ENCODE peak calls at places on chromosomes 7 and 10, in four cellular contexts. O, K, V and N are unnamed samples.

GRCh38 chr10:20870839-20871238 is 26.3 kb downstream of the NEBL start:
- DNase-seq in O (no peak), K (no peak), V (no peak), N (no peak)

GRCh38 chr10:57955076-57955475 is 312.6 kb downstream of the IPMK start:
- DNase-seq in O (no peak), K (no peak), V (peak; percentile 43), N (no peak)

GRCh38 chr7:1487466-1487865 is 16.7 kb downstream of the INTS1 start:
- DNase-seq in O (no peak), K (no peak), V (no peak), N (no peak)

GRCh38 chr7:142808802-142809583 is 38.2 kb downstream of the PRSS2 start:
- DNase-seq in O (no peak), K (no peak), V (no peak), N (no peak)

GRCh38 chr7:54811016-54811924 is 52.3 kb upstream of the SEC61G start:
- DNase-seq in O (no peak), K (no peak), V (peak; percentile 66), N (no peak)

GRCh38 chr10:126749030-126749655 is 78.7 kb upstream of the C10orf90 start:
- DNase-seq in O (peak; percentile 88), K (peak; percentile 82), V (peak; percentile 78), N (peak; percentile 85)

GRCh38 chr10:62562101-62562500 is 187.9 kb downstream of the ZNF365 start:
- DNase-seq in O (no peak), K (no peak), V (no peak), N (no peak)

GRCh38 chr7:70571403-70571911 is 560.5 kb upstream of the GALNT17 start:
- DNase-seq in O (no peak), K (no peak), V (no peak), N (no peak)

GRCh38 chr10:89392974-89393373 is 551 bp downstream of the IFIT1 start:
- DNase-seq in O (no peak), K (no peak), V (peak; percentile 82), N (no peak)

GRCh38 chr7:111363099-111363498 is 199.2 kb downstream of the IMMP2L start:
- DNase-seq in O (no peak), K (no peak), V (peak; percentile 37), N (no peak)

GRCh38 chr10:97065128-97065527 is 120.6 kb downstream of the SLIT1 start:
- DNase-seq in O (no peak), K (no peak), V (no peak), N (no peak)

GRCh38 chr10:76302491-76302890 is 871.1 kb downstream of the LRMDA start:
- DNase-seq in O (no peak), K (no peak), V (peak; percentile 28), N (no peak)

GRCh38 chr7:11473220-11473619 is 358.8 kb downstream of the THSD7A start:
- DNase-seq in O (no peak), K (no peak), V (no peak), N (no peak)

GRCh38 chr10:25113231-25114035 is 61.4 kb upstream of the GPR158 start:
- DNase-seq in O (peak; percentile 76), K (peak; percentile 81), V (peak; percentile 89), N (peak; percentile 88)

GRCh38 chr7:5582532-5582935 is 158.9 kb upstream of the TNRC18 start:
- DNase-seq in O (no peak), K (no peak), V (no peak), N (no peak)

GRCh38 chr10:10869592-10869991 is 148.1 kb upstream of the CELF2 start:
- DNase-seq in O (no peak), K (no peak), V (peak; percentile 56), N (no peak)

GRCh38 chr7:67551027-67551426 is 554.4 kb downstream of the TYW1 start:
- DNase-seq in O (no peak), K (peak; percentile 44), V (no peak), N (no peak)

GRCh38 chr7:83782628-83783027 is 133.7 kb upstream of the SEMA3E start:
- DNase-seq in O (no peak), K (no peak), V (peak; percentile 1), N (no peak)

GRCh38 chr7:39948375-39948774 is 1.7 kb upstream of the CDK13 start:
- DNase-seq in O (peak; percentile 2), K (no peak), V (no peak), N (no peak)

GRCh38 chr10:107583974-107584373 is 419.5 kb upstream of the SORCS1 start:
- DNase-seq in O (no peak), K (no peak), V (peak; percentile 8), N (no peak)

GRCh38 chr10:17062009-17062408 is 67.6 kb downstream of the CUBN start:
- DNase-seq in O (no peak), K (no peak), V (peak; percentile 78), N (no peak)

GRCh38 chr7:151872531-151873401 is 4.1 kb downstream of the PRKAG2 start:
- DNase-seq in O (no peak), K (no peak), V (no peak), N (no peak)

GRCh38 chr10:15344876-15345285 is 26.2 kb downstream of the FAM171A1 start:
- DNase-seq in O (no peak), K (no peak), V (peak; percentile 97), N (no peak)

GRCh38 chr7:80379034-80379433 is 132.8 kb downstream of the GNAT3 start:
- DNase-seq in O (no peak), K (no peak), V (peak; percentile 69), N (no peak)

GRCh38 chr10:48444266-48444665 is 137.8 kb downstream of the MAPK8 start:
- DNase-seq in O (no peak), K (no peak), V (peak; percentile 54), N (peak; percentile 54)
- TF ChIP-seq CTCF in O (peak; percentile 8), K (no peak), V (peak; percentile 33), N (peak; percentile 67)

DNA sequence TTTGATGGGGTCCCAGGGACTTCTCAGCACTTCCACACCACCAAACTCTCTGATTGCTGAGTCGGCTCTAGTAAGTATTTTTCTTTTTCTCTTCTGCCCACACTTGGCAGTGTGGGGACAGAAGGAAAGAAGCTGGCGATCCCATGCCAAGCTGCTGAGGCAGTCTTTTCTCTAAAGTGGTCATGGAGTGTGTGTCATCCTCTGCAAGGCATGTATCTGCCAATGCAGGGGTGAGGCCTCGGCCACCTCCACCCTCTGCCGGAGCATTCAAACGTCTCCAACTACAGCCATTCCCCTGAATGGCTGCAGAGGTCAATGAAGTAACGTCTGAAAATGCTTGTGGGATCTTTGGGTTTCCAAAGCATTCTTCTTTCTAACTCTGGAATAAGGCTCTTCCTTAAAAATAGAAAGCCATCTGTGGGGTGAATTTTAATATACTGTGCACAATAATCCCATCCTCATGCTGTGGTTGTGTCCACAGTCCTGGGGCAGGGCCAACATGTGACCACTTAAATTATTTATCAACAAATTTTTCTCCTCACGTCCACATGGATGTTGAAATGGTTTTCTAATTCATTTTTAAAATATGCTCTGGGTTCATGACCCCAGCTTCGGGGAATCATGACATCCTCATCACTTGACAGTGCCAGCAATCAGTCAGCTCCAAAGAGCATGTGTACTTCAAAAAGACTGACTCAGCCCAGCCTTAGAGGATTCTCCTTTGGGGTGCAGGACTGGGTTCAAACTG is 171.3 kb upstream of the ITGB1 start:
- DNase-seq in O (no peak), K (no peak), V (peak; percentile 69), N (no peak)
- TF ChIP-seq CTCF in O (no peak), K (no peak), V (no peak), N (no peak)

GRCh38 chr7:17772581-17773288 is 167.6 kb downstream of the SNX13 start:
- DNase-seq in O (no peak), K (no peak), V (no peak), N (no peak)

GRCh38 chr7:17774701-17775288 is 165.5 kb downstream of the SNX13 start:
- DNase-seq in O (no peak), K (no peak), V (no peak), N (no peak)

GRCh38 chr7:17771901-17772408 is 168.3 kb downstream of the SNX13 start:
- DNase-seq in O (no peak), K (no peak), V (no peak), N (no peak)

GRCh38 chr7:17773289-17773626 is 167.0 kb downstream of the SNX13 start:
- DNase-seq in O (no peak), K (no peak), V (peak; percentile 93), N (no peak)

GRCh38 chr7:17774248-17774647 is 166.0 kb downstream of the SNX13 start:
- DNase-seq in O (no peak), K (no peak), V (peak; percentile 70), N (no peak)
- TF ChIP-seq CTCF in O (no peak), K (no peak), V (no peak), N (no peak)

GRCh38 chr7:135352285-135352684 is 118.6 kb downstream of the STRA8 start:
- DNase-seq in O (no peak), K (no peak), V (no peak), N (no peak)
- TF ChIP-seq CTCF in O (no peak), K (no peak), V (no peak), N (no peak)

GRCh38 chr7:130896051-130896881 is 162.3 kb upstream of the KLF14 start:
- DNase-seq in O (no peak), K (no peak), V (peak; percentile 61), N (no peak)
- TF ChIP-seq CTCF in O (no peak), K (no peak), V (peak; percentile 68), N (peak; percentile 29)

GRCh38 chr7:229184-229964 is 37.0 kb downstream of the FAM20C start:
- DNase-seq in O (no peak), K (peak; percentile 79), V (peak; percentile 95), N (no peak)

GRCh38 chr7:230274-230673 is 37.9 kb downstream of the FAM20C start:
- DNase-seq in O (no peak), K (no peak), V (no peak), N (no peak)

GRCh38 chr7:232571-233455 is 40.4 kb downstream of the FAM20C start:
- DNase-seq in O (no peak), K (no peak), V (peak; percentile 69), N (no peak)

GRCh38 chr7:231858-232246 is 39.5 kb downstream of the FAM20C start:
- DNase-seq in O (no peak), K (no peak), V (no peak), N (no peak)

GRCh38 chr7:231030-231857 is 38.9 kb downstream of the FAM20C start:
- DNase-seq in O (no peak), K (no peak), V (no peak), N (peak; percentile 47)
- TF ChIP-seq CTCF in O (no peak), K (no peak), V (peak; percentile 10), N (peak; percentile 51)

GRCh38 chr7:108451296-108451848 is 4.9 kb downstream of the NRCAM start:
- DNase-seq in O (no peak), K (no peak), V (no peak), N (no peak)

GRCh38 chr7:108448777-108449576 is 7.3 kb downstream of the NRCAM start:
- DNase-seq in O (no peak), K (no peak), V (no peak), N (no peak)

GRCh38 chr7:108452707-108453106 is 3.5 kb downstream of the NRCAM start:
- DNase-seq in O (no peak), K (no peak), V (peak; percentile 63), N (no peak)

GRCh38 chr7:108449577-108449920 is 6.7 kb downstream of the NRCAM start:
- DNase-seq in O (no peak), K (no peak), V (no peak), N (no peak)

DNA sequence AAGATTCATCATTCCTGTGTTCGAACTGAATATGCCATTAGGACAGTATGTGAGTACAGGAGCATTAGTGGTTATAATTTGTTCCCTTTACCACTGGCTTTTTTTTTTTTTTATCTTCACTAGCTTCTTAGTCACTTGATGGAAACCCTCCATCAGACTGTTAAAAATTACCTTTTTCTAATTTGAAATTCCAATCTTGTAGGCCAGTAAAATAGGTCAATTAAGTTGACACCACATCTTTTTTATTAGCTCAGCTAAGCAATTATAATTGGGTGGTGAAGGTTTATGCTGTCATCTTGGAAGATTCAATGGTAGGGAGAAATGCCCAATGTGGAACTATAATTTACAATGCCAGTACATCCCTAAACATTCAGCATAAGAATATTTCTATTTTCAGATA is 6.1 kb downstream of the NRCAM start:
- DNase-seq in O (no peak), K (no peak), V (no peak), N (no peak)
- TF ChIP-seq CTCF in O (no peak), K (no peak), V (no peak), N (no peak)